ENCODE peak calls at places on chromosomes 5 and 9, in ten cellular contexts. U, E, T, X, S, B, P, C, A and G are unnamed samples. For H3K4me1, the result is how much of the 10 kb centered on the place peaks cover.

GRCh38 chr5:32814620-32815019 is 103.5 kb downstream of the NPR3 start:
- DNase-seq in C (no peak), S (no peak), E (no peak), P (peak), X (no peak), T (no peak), U (no peak), A (no peak), B (no peak), G (no peak)

GRCh38 chr5:52709171-52709925 is 78.4 kb upstream of the ITGA1 start:
- DNase-seq in P (no peak), T (no peak), U (no peak), B (no peak), A (no peak), X (no peak), C (no peak), E (peak), S (no peak), G (peak)

GRCh38 chr5:6734243-6734695 is 21.0 kb downstream of the TENT4A start:
- DNase-seq in P (no peak), T (no peak), U (no peak), E (peak), A (no peak), C (no peak), X (peak), B (no peak), S (peak), G (no peak)

GRCh38 chr9:37364751-37365360 is 57.6 kb upstream of the GRHPR start:
- DNase-seq in T (peak), X (no peak), E (no peak), C (no peak), B (no peak), S (no peak), A (peak), P (peak), U (peak), G (no peak)

GRCh38 chr9:86099695-86100364 is 472 bp upstream of the GOLM1 start:
- DNase-seq in B (peak), X (peak), T (no peak), A (no peak), C (no peak), E (peak), P (peak), S (no peak), U (peak), G (no peak)

GRCh38 chr9:34991833-34992375 is 2.4 kb downstream of the DNAJB5 start:
- DNase-seq in X (no peak), B (no peak), C (peak), S (peak), E (peak), U (peak), T (no peak), A (no peak), P (peak), G (no peak)

GRCh38 chr9:31030741-31031202 is 1353.7 kb upstream of the ACO1 start:
- DNase-seq in P (no peak), C (no peak), E (no peak), A (no peak), T (peak), U (peak), B (no peak), X (no peak), S (no peak), G (no peak)

GRCh38 chr5:139363937-139364336 is 19.2 kb downstream of the SLC23A1 start:
- DNase-seq in X (no peak), P (no peak), E (no peak), A (no peak), B (no peak), U (no peak), C (no peak), S (no peak), T (no peak), G (no peak)

GRCh38 chr9:37033141-37033540 is 927 bp downstream of the PAX5 start:
- DNase-seq in B (no peak), P (no peak), C (no peak), A (no peak), S (no peak), T (no peak), U (no peak), E (no peak), X (no peak), G (no peak)

GRCh38 chr5:138351056-138351455 is 1.4 kb upstream of the KDM3B start:
- DNase-seq in T (no peak), B (no peak), C (no peak), P (no peak), U (no peak), X (no peak), E (no peak), S (no peak), A (no peak), G (no peak)

GRCh38 chr9:93827545-93828330 is 127.4 kb downstream of the BARX1 start:
- DNase-seq in E (peak), S (peak), X (no peak), B (peak), P (peak), C (peak), A (peak), U (peak), T (no peak), G (no peak)

GRCh38 chr5:135878156-135878620 is 17.5 kb downstream of the IL9 start:
- DNase-seq in E (no peak), T (no peak), C (no peak), B (no peak), S (no peak), A (no peak), X (no peak), U (no peak), P (no peak), G (no peak)

GRCh38 chr5:138263581-138263980 is 10.8 kb downstream of the GFRA3 start:
- DNase-seq in B (no peak), U (no peak), P (no peak), A (no peak), T (no peak), S (no peak), X (no peak), E (no peak), C (no peak), G (no peak)

GRCh38 chr5:54733101-54733500 is 215.5 kb downstream of the SNX18 start:
- DNase-seq in U (no peak), C (no peak), E (no peak), B (no peak), P (no peak), X (no peak), T (no peak), A (no peak), S (no peak), G (no peak)

GRCh38 chr9:101915479-101915878 is 177.0 kb upstream of the GRIN3A start:
- DNase-seq in X (no peak), S (no peak), E (no peak), C (no peak), P (no peak), B (no peak), U (no peak), A (no peak), T (no peak), G (peak)

GRCh38 chr9:109108318-109108717 is 11.4 kb downstream of the TMEM245 start:
- DNase-seq in U (no peak), A (peak), B (no peak), T (no peak), P (no peak), X (no peak), E (no peak), S (no peak), C (no peak), G (peak)

GRCh38 chr9:28648723-28649122 is 1075.4 kb upstream of the C9orf72 start:
- DNase-seq in A (no peak), X (no peak), E (no peak), C (no peak), T (peak), P (peak), B (no peak), U (no peak), S (no peak), G (no peak)

DNA sequence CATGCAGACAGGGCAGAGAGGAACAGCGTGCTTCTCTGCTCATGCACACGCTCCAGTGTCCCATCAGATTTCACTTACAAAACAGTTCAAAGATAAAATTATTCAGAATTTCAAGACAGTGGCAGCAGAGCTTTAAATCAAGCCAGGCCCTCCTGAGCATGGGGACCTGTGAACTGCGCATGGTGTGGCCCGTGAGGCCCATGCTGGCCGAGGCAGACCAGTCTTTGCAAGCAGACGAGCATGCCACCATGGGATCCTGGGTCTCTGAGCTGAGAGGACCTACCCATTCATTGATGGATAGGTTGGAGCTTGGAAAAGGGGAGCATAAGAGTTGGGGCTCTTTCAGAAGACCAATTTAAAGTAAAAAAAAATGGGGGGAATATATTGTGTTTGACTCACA is 35.0 kb upstream of the SAP30L start:
- DNase-seq in E (no peak), C (no peak), P (no peak), U (no peak), X (no peak), S (no peak), T (no peak), B (no peak), A (no peak), G (no peak)
- H3K27ac ChIP-seq in E (no peak), C (no peak), P (no peak), U (no peak), X (no peak), S (no peak), T (no peak), B (no peak), A (no peak), G (no peak)

GRCh38 chr5:74412064-74412463 is 228.5 kb downstream of the ENC1 start:
- DNase-seq in X (no peak), B (no peak), E (no peak), U (peak), A (no peak), S (no peak), P (no peak), C (no peak), T (no peak), G (no peak)
- H3K4me1 ChIP-seq in X (under half), B (under half), E (under half), U (under half), A (under half), S (under half), P (under half), C (under half), T (under half), G (under half)

GRCh38 chr5:178770621-178771020 is 40.2 kb upstream of the ZNF354A start:
- DNase-seq in E (no peak), C (no peak), P (no peak), U (no peak), S (no peak), T (no peak), X (no peak), A (no peak), B (no peak), G (no peak)

GRCh38 chr5:178768371-178769260 is 38.2 kb upstream of the ZNF354A start:
- DNase-seq in T (no peak), E (no peak), A (no peak), S (no peak), P (no peak), U (no peak), C (no peak), X (no peak), B (no peak), G (no peak)

GRCh38 chr5:178769617-178770290 is 39.3 kb upstream of the ZNF354A start:
- DNase-seq in A (no peak), S (peak), X (no peak), B (no peak), C (no peak), E (no peak), T (no peak), P (no peak), U (no peak), G (no peak)

GRCh38 chr5:178765753-178766300 is 35.4 kb upstream of the ZNF354A start:
- DNase-seq in B (no peak), S (no peak), X (no peak), C (no peak), A (no peak), P (no peak), T (no peak), U (no peak), E (no peak), G (peak)

DNA sequence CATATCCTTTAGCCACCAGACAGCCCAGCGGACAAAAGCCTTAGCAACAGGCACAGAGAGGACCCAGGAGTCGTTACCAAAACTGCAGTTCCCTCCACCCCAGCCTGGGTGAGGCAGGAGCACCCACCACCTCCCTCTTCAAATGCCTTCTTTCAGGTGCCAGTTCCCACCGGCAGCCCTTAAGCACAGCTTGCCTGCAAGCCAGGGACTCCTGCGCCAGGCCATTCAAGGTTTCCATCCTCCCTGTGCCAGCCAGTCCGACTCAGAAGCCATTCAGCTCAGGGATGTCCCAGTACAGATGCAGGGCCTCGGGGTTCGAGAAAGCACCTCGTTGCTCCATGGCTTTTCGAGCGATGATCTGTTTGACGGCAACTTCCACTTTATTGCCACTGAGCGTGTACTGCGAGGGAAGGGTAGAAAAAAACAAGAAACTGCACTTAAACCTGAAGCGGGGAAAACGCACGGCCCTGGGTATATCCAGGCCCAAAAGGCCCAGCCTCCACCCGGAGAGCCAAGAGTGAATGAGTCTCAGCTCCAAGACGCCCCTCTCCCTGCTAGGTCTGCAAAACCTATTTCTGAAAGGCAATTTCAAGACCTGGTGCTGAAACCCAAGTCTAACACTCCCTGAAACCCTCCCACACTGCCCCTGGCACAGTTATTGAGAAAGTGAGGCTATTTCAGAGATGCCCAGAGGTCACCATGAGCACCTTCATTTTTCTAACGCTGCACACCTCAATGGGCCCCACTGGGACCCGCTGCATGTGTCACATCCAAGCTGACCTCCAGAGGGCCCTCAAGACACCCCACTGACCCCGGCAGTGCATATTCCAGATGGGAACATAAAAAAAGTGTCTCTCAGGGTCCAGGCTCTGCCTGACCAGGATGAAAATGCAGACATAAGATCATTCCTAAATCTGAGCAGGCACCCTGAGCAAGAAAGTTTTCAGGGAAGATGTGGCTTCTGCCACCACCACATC is 36.8 kb upstream of the ZNF354A start:
- DNase-seq in E (no peak), U (no peak), S (peak), X (no peak), C (no peak), A (no peak), B (no peak), P (no peak), T (no peak), G (no peak)
- H3K27ac ChIP-seq in E (no peak), U (no peak), S (no peak), X (no peak), C (no peak), A (no peak), B (no peak), P (no peak), T (no peak), G (no peak)

DNA sequence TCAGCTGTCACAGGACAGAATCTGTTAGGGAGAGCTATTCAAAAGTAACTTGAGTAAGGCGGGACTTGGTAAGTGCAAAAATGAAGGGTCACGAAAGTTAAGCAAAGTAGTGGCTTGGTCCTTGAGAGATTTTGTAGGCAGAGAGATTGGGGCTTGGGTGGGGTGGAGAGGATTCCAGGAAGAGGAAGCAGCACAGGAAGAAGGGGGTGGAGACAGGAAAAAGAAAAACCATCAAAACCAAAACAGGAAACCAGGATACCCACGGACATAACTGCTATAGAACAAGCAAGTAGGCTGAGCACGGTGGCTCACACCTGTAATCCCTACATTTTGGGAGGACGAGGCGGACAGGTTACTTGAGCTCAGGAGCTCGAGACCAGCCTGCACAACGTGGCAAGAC is 3.7 kb downstream of the ROPN1L start:
- DNase-seq in U (no peak), S (no peak), C (no peak), X (no peak), A (peak), E (no peak), P (no peak), B (no peak), T (no peak), G (no peak)
- H3K4me1 ChIP-seq in U (under half), S (under half), C (under half), X (under half), A (under half), E (under half), P (under half), B (under half), T (under half), G (under half)

DNA sequence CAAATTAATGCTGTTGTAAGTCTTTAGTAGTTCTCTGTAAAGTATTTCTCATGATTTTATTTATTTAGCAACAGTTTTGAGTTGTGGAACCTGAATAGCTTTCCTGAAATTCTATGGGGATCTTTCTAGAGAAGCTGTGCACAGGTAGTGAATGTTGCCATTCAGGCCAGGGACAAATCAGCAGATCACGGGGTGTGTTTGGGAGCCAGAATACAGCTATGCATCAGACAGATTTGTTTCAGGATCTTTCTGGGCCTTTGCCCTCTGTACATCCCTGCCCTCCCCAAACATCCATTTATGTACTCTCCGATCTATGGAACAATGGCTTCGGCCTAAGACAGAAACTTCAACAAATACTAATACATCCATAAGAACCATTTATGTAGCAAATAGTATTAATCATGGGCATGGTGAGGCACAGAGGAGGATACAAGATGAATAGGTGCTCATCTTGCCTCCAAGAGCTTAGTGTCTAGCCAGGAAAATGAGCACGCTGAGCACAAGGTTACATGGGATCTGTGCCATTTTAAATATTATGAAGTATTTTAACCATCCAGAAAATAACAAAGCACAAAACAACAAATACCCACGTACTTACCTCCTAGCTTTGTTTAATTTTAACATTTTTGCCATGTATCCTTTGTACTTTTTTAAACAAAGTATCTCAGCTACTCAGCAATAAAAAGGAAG is 13.1 kb downstream of the ARHGEF37 start:
- DNase-seq in S (no peak), C (no peak), A (no peak), P (no peak), T (no peak), U (no peak), E (no peak), X (no peak), B (no peak), G (no peak)
- H3K27ac ChIP-seq in S (no peak), C (no peak), A (no peak), P (no peak), T (no peak), U (no peak), E (no peak), X (peak), B (no peak), G (no peak)

DNA sequence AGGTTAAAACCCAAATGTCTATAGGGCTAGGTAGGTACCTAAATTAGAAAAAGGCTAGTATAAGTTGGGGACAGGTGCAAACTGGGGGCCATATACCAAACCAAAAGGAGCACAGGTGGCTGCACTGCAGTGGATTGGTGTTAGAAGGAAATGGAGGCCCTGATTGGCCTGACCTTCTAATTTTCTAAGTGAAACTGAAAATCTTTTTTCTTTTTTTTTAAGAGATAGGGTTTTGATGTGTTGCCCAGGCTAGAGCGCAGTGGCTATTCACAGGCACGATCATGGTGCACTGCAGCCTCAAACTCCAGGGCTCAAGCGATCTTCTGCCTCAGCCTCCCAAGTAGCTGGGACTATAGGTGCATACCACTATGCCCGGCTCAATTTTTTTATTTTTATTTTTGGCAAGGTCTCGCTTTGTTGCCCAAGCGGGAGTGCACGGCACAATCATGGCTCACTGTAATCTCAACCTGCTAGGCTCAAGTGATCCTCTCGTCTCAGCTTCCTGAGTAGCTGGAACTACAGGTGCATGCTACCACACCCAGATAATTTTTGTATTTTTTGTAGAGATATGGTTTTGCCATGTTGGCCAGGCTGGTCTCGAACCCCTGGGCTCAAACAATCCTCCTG is 9.8 kb upstream of the CCDC69 start:
- DNase-seq in S (no peak), E (no peak), C (no peak), P (no peak), X (no peak), B (no peak), U (no peak), A (peak), T (no peak), G (no peak)
- H3K4me1 ChIP-seq in S (under half), E (under half), C (under half), P (under half), X (under half), B (under half), U (under half), A (half or more), T (under half), G (under half)

DNA sequence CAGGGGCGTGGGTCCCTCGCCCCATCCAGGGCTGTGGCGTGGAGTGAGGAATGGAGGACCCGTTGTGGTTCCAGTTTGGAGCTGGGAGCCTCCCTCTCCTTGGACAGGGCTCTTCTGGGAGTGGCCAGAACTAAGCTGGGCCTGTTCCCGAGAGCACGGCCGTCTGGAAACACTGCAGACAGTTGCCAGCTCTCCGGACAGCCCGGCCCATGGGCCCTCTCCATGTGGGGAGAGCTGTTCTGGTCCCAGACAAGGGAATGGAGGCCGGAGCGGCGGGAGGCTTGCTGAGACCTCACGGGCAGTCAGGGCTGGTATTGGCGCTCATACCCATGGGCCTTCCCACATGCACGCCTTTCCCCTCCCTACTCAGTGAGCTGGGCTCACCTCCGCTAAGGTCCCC is 45.2 kb upstream of the FCN2 start:
- DNase-seq in C (peak), E (no peak), A (no peak), S (no peak), X (peak), T (no peak), P (no peak), U (no peak), B (no peak), G (no peak)
- H3K27ac ChIP-seq in C (no peak), E (no peak), A (no peak), S (no peak), X (peak), T (no peak), P (no peak), U (no peak), B (no peak), G (no peak)